ENCODE peak calls at places on chromosomes 12 and 14, in eight cellular contexts. H, S, P, B, C, J, Q and D are unnamed samples.

GRCh38 chr12:58920102-58920955 is at the start of gene LRIG3:
- DNase-seq in P (no peak), Q (peak), H (peak), S (no peak), C (peak), B (peak), J (no peak), D (peak)

GRCh38 chr14:61388173-61388975 is 67.0 kb downstream of the PRKCH start:
- DNase-seq in H (no peak), B (no peak), C (peak), S (peak), J (peak), Q (no peak), P (no peak), D (peak)

GRCh38 chr12:64650762-64651161 is 40.5 kb downstream of the RASSF3 start:
- DNase-seq in H (no peak), C (peak), P (no peak), S (no peak), B (no peak), Q (no peak), J (no peak), D (no peak)

GRCh38 chr12:132066345-132066685 is 77.8 kb downstream of the DDX51 start:
- DNase-seq in P (no peak), B (no peak), J (no peak), Q (no peak), S (peak), H (no peak), C (no peak), D (no peak)

GRCh38 chr12:57236925-57237652 is 7.6 kb downstream of the SHMT2 start:
- DNase-seq in P (no peak), Q (no peak), S (no peak), H (peak), C (no peak), J (no peak), B (no peak), D (no peak)

GRCh38 chr12:107331471-107331870 is 238.1 kb upstream of the CRY1 start:
- DNase-seq in H (no peak), Q (no peak), B (no peak), C (no peak), J (no peak), S (no peak), P (no peak), D (no peak)

GRCh38 chr12:127629066-127629820 is 637.7 kb upstream of the TMEM132C start:
- DNase-seq in C (peak), S (no peak), Q (no peak), H (no peak), P (no peak), B (peak), J (peak), D (no peak)

GRCh38 chr12:91009319-91009950 is 4.7 kb upstream of the EPYC start:
- DNase-seq in B (no peak), S (no peak), H (no peak), Q (no peak), C (peak), P (no peak), J (no peak), D (no peak)

GRCh38 chr12:17108877-17109520 is 503.0 kb upstream of the LMO3 start:
- DNase-seq in B (peak), Q (no peak), C (peak), S (no peak), P (no peak), J (no peak), H (no peak), D (peak)